ENCODE peak calls at places on chromosomes 11 and 22, in six cellular contexts. H, F, E, Y, S and I are unnamed samples.

GRCh38 chr11:75611823-75612222 is 49.8 kb downstream of the SERPINH1 start:
- DNase-seq in H (no peak), F (no peak), E (no peak), Y (no peak), S (no peak), I (no peak)

GRCh38 chr22:33493476-33494205 is 426.6 kb downstream of the LARGE1 start:
- DNase-seq in H (no peak), F (no peak), E (no peak), Y (no peak), S (no peak), I (no peak)

GRCh38 chr22:40416636-40417035 is 46.2 kb downstream of the SGSM3 start:
- DNase-seq in H (peak), F (no peak), E (no peak), Y (no peak), S (no peak), I (no peak)

GRCh38 chr11:121095561-121095960 is 5.5 kb upstream of the TECTA start:
- DNase-seq in H (no peak), F (no peak), E (no peak), Y (no peak), S (no peak), I (no peak)

GRCh38 chr11:83970061-83970671 is 684.0 kb upstream of the CCDC90B start:
- DNase-seq in H (no peak), F (no peak), E (no peak), Y (no peak), S (no peak), I (no peak)

GRCh38 chr11:61780581-61781162 is 11.7 kb downstream of the TMEM258 start:
- DNase-seq in H (peak), F (no peak), E (no peak), Y (no peak), S (no peak), I (no peak)

GRCh38 chr22:26956346-26956745 is 299.0 kb downstream of the MIAT start:
- DNase-seq in H (no peak), F (peak), E (no peak), Y (no peak), S (peak), I (no peak)

GRCh38 chr11:123564225-123564624 is 90.2 kb downstream of the SCN3B start:
- DNase-seq in H (no peak), F (no peak), E (no peak), Y (no peak), S (no peak), I (no peak)

GRCh38 chr11:45853616-45854219 is 6.4 kb downstream of the CRY2 start:
- DNase-seq in H (no peak), F (no peak), E (no peak), Y (no peak), S (no peak), I (no peak)

GRCh38 chr22:31347251-31348008 is 1.3 kb upstream of the PATZ1 start:
- DNase-seq in H (peak), F (peak), E (peak), Y (peak), S (peak), I (peak)

GRCh38 chr22:20192972-20193760 is 42.3 kb upstream of the CCDC188 start:
- DNase-seq in H (no peak), F (no peak), E (no peak), Y (no peak), S (no peak), I (no peak)

GRCh38 chr11:61961570-61962212 is 5.7 kb downstream of the FTH1 start:
- DNase-seq in H (peak), F (no peak), E (no peak), Y (peak), S (no peak), I (peak)

GRCh38 chr22:19810381-19811141 is 44.1 kb downstream of the GNB1L start:
- DNase-seq in H (peak), F (no peak), E (no peak), Y (peak), S (no peak), I (peak)

GRCh38 chr11:47494996-47495855 is 46.3 kb upstream of the RAPSN start:
- DNase-seq in H (no peak), F (no peak), E (no peak), Y (peak), S (no peak), I (no peak)

GRCh38 chr11:11391796-11392195 is 38.7 kb upstream of the CSNK2A3 start:
- DNase-seq in H (no peak), F (no peak), E (peak), Y (peak), S (peak), I (no peak)

GRCh38 chr11:12139144-12139881 is 28.9 kb downstream of the MICAL2 start:
- DNase-seq in H (peak), F (no peak), E (no peak), Y (peak), S (no peak), I (no peak)

GRCh38 chr11:34346551-34346950 is 11.3 kb downstream of the ABTB2 start:
- DNase-seq in H (no peak), F (no peak), E (no peak), Y (peak), S (peak), I (no peak)

GRCh38 chr11:8672346-8672745 is 10.1 kb downstream of the TRIM66 start:
- DNase-seq in H (no peak), F (no peak), E (peak), Y (no peak), S (no peak), I (no peak)

GRCh38 chr22:44453441-44454112 is 44.5 kb downstream of the RTL6 start:
- DNase-seq in H (peak), F (no peak), E (no peak), Y (no peak), S (no peak), I (no peak)

GRCh38 chr22:49023879-49024774 is 803.5 kb downstream of the BRD1 start:
- DNase-seq in H (peak), F (no peak), E (no peak), Y (no peak), S (no peak), I (peak)